ENCODE peak calls at places on chromosomes 3 and 15, in six cellular contexts. L, K, G, I, H and R are unnamed samples.
A peak's percentile ranks its signal among the peaks of the same experiment; 100 is the strongest.

GRCh38 chr15:70863450-70864218 is 9.7 kb upstream of the LARP6 start:
- DNase-seq in L (peak; percentile 84), K (no peak), G (no peak), I (no peak), H (no peak), R (no peak)

GRCh38 chr3:165820685-165821123 is 16.5 kb downstream of the BCHE start:
- DNase-seq in L (no peak), K (no peak), G (no peak), I (no peak), H (no peak), R (no peak)

GRCh38 chr15:94206463-94207167 is 24.7 kb upstream of the MCTP2 start:
- DNase-seq in L (peak; percentile 15), K (no peak), G (no peak), I (no peak), H (peak; percentile 59), R (no peak)

GRCh38 chr3:56019490-56019889 is 448.8 kb downstream of the ERC2 start:
- DNase-seq in L (no peak), K (no peak), G (no peak), I (no peak), H (no peak), R (no peak)

GRCh38 chr15:76011611-76012010 is 613 bp downstream of the NRG4 start:
- DNase-seq in L (no peak), K (no peak), G (no peak), I (no peak), H (no peak), R (no peak)

GRCh38 chr3:141401584-141402475 is 33.5 kb downstream of the ZBTB38 start:
- DNase-seq in L (peak; percentile 76), K (no peak), G (no peak), I (peak; percentile 55), H (peak; percentile 85), R (peak; percentile 59)

GRCh38 chr3:151356791-151357460 is 27.6 kb upstream of the P2RY13 start:
- DNase-seq in L (peak; percentile 23), K (no peak), G (no peak), I (no peak), H (no peak), R (no peak)

GRCh38 chr3:127226946-127227842 is 34.3 kb downstream of the PRR23E start:
- DNase-seq in L (peak; percentile 21), K (no peak), G (no peak), I (no peak), H (no peak), R (no peak)

GRCh38 chr3:31692714-31693113 is 160.0 kb downstream of the STT3B start:
- DNase-seq in L (no peak), K (no peak), G (no peak), I (no peak), H (no peak), R (no peak)

GRCh38 chr15:65920121-65920520 is 50.8 kb downstream of the RAB11A start:
- DNase-seq in L (no peak), K (no peak), G (no peak), I (no peak), H (no peak), R (no peak)

GRCh38 chr3:185420762-185421161 is 57.8 kb downstream of the MAP3K13 start:
- DNase-seq in L (no peak), K (no peak), G (peak; percentile 82), I (no peak), H (no peak), R (no peak)

GRCh38 chr3:158718490-158719170 is 13.6 kb downstream of the RARRES1 start:
- DNase-seq in L (peak; percentile 57), K (no peak), G (no peak), I (no peak), H (no peak), R (no peak)

GRCh38 chr3:58234516-58234931 is 3.1 kb upstream of the ABHD6 start:
- DNase-seq in L (peak; percentile 52), K (no peak), G (no peak), I (no peak), H (no peak), R (no peak)

GRCh38 chr15:97084650-97085049 is 754.1 kb downstream of the NR2F2 start:
- DNase-seq in L (peak; percentile 4), K (no peak), G (no peak), I (no peak), H (no peak), R (no peak)

GRCh38 chr3:27802425-27802824 is 80.3 kb upstream of the EOMES start:
- DNase-seq in L (no peak), K (no peak), G (no peak), I (no peak), H (no peak), R (no peak)

GRCh38 chr15:57772223-57772957 is 65.9 kb downstream of the POLR2M start:
- DNase-seq in L (peak; percentile 20), K (no peak), G (no peak), I (no peak), H (no peak), R (no peak)

GRCh38 chr3:122088519-122088918 is 33.4 kb downstream of the CD86 start:
- DNase-seq in L (no peak), K (no peak), G (no peak), I (no peak), H (no peak), R (no peak)

GRCh38 chr3:42025388-42026138 is 63.7 kb upstream of the ULK4 start:
- DNase-seq in L (peak; percentile 90), K (no peak), G (peak; percentile 76), I (peak; percentile 79), H (peak; percentile 49), R (no peak)

GRCh38 chr3:56879453-56880224 is 77.9 kb upstream of the ARHGEF3 start:
- DNase-seq in L (peak; percentile 66), K (no peak), G (no peak), I (no peak), H (no peak), R (no peak)

GRCh38 chr3:32467333-32468070 is 35.1 kb downstream of the CMTM6 start:
- DNase-seq in L (peak; percentile 92), K (peak; percentile 62), G (no peak), I (peak; percentile 91), H (peak; percentile 94), R (peak; percentile 95)

GRCh38 chr3:28013864-28014473 is 227.4 kb upstream of the CMC1 start:
- DNase-seq in L (no peak), K (no peak), G (no peak), I (no peak), H (no peak), R (no peak)

GRCh38 chr3:123071146-123071545 is 4.3 kb downstream of the PDIA5 start:
- DNase-seq in L (no peak), K (no peak), G (no peak), I (peak; percentile 44), H (peak; percentile 37), R (no peak)

GRCh38 chr15:31169558-31169957 is 68.0 kb upstream of the TRPM1 start:
- DNase-seq in L (no peak), K (no peak), G (no peak), I (no peak), H (peak; percentile 44), R (no peak)

GRCh38 chr3:178405456-178405970 is 130.7 kb upstream of the KCNMB2 start:
- DNase-seq in L (no peak), K (no peak), G (no peak), I (no peak), H (no peak), R (no peak)

GRCh38 chr3:197476126-197476525 is 79.6 kb downstream of the BDH1 start:
- DNase-seq in L (no peak), K (no peak), G (no peak), I (no peak), H (no peak), R (no peak)

GRCh38 chr3:170410428-170411029 is 8.1 kb upstream of the CLDN11 start:
- DNase-seq in L (peak; percentile 44), K (no peak), G (no peak), I (no peak), H (no peak), R (no peak)

GRCh38 chr3:155647988-155648591 is 96.8 kb downstream of the PLCH1 start:
- DNase-seq in L (peak; percentile 20), K (no peak), G (no peak), I (no peak), H (no peak), R (no peak)

GRCh38 chr15:89836255-89837133 is 21.8 kb upstream of the ANPEP start:
- DNase-seq in L (peak; percentile 88), K (no peak), G (no peak), I (no peak), H (no peak), R (no peak)

GRCh38 chr15:83248151-83248851 is 36.2 kb downstream of the BNC1 start:
- DNase-seq in L (peak; percentile 69), K (no peak), G (no peak), I (no peak), H (no peak), R (peak; percentile 34)

GRCh38 chr3:139173372-139174108 is 128.8 kb upstream of the PRR23C start:
- DNase-seq in L (peak; percentile 43), K (no peak), G (no peak), I (no peak), H (no peak), R (no peak)